ENCODE peak calls at places on chromosomes 6 and 20, in seven cellular contexts. Z is OCI-LY7, D is PC-3, F is GM23248, W is HCT116, M is SK-N-SH, T is hepatocyte. N is an unnamed sample.

GRCh38 chr6:156747715-156748114 is 29.5 kb upstream of the ARID1B start:
- DNase-seq in Z (no peak), D (no peak), F (no peak), W (no peak), M (no peak), T (no peak), N (no peak)

GRCh38 chr20:59777814-59778575 is 155.4 kb downstream of the SYCP2 start:
- DNase-seq in Z (no peak), D (no peak), F (no peak), W (no peak), M (no peak), T (no peak), N (no peak)

GRCh38 chr6:112237644-112238043 is 16.7 kb downstream of the LAMA4 start:
- DNase-seq in Z (no peak), D (peak), F (peak), W (no peak), M (no peak), T (no peak), N (no peak)

GRCh38 chr6:157510329-157511188 is 129.6 kb downstream of the ZDHHC14 start:
- DNase-seq in Z (no peak), D (no peak), F (no peak), W (no peak), M (no peak), T (no peak), N (peak)

GRCh38 chr20:43055181-43055884 is 134.4 kb downstream of the PTPRT start:
- DNase-seq in Z (no peak), D (no peak), F (no peak), W (no peak), M (no peak), T (no peak), N (no peak)

GRCh38 chr20:5364997-5365597 is 48.3 kb upstream of the PROKR2 start:
- DNase-seq in Z (no peak), D (no peak), F (no peak), W (no peak), M (no peak), T (no peak), N (no peak)

GRCh38 chr6:157962601-157963084 is 19.0 kb upstream of the SYNJ2 start:
- DNase-seq in Z (no peak), D (no peak), F (no peak), W (no peak), M (no peak), T (no peak), N (no peak)

GRCh38 chr6:150269857-150270223 is 99.0 kb upstream of the IYD start:
- DNase-seq in Z (no peak), D (peak), F (peak), W (peak), M (no peak), T (peak), N (no peak)

GRCh38 chr6:155782320-155782730 is 326.7 kb upstream of the NOX3 start:
- DNase-seq in Z (no peak), D (peak), F (peak), W (peak), M (no peak), T (peak), N (no peak)

GRCh38 chr6:143804835-143805239 is 38.3 kb upstream of the LTV1 start:
- DNase-seq in Z (no peak), D (no peak), F (no peak), W (no peak), M (no peak), T (no peak), N (no peak)

GRCh38 chr6:89828988-89829590 is 591 bp upstream of the CASP8AP2 start:
- DNase-seq in Z (peak), D (no peak), F (peak), W (no peak), M (no peak), T (no peak), N (peak)

GRCh38 chr6:72219536-72219935 is 333.2 kb downstream of the RIMS1 start:
- DNase-seq in Z (no peak), D (no peak), F (no peak), W (no peak), M (no peak), T (no peak), N (no peak)

GRCh38 chr20:50572922-50573777 is 63.0 kb downstream of the PTPN1 start:
- DNase-seq in Z (no peak), D (no peak), F (peak), W (no peak), M (peak), T (no peak), N (no peak)

GRCh38 chr6:89242574-89243330 is 25.6 kb upstream of the GABRR1 start:
- DNase-seq in Z (peak), D (peak), F (peak), W (peak), M (peak), T (peak), N (peak)

GRCh38 chr20:20018366-20018765 is 1.2 kb downstream of the NAA20 start:
- DNase-seq in Z (no peak), D (peak), F (no peak), W (no peak), M (no peak), T (no peak), N (no peak)

GRCh38 chr20:20012517-20012916 is 4.6 kb upstream of the NAA20 start:
- DNase-seq in Z (no peak), D (no peak), F (no peak), W (no peak), M (no peak), T (no peak), N (no peak)

GRCh38 chr20:20017001-20017851 is at the start of gene NAA20:
- DNase-seq in Z (peak), D (peak), F (peak), W (peak), M (peak), T (peak), N (peak)

GRCh38 chr20:20017852-20018245 is 687 bp downstream of the NAA20 start:
- DNase-seq in Z (peak), D (peak), F (peak), W (no peak), M (no peak), T (no peak), N (no peak)

GRCh38 chr20:20014659-20015058 is 2.5 kb upstream of the NAA20 start:
- DNase-seq in Z (no peak), D (peak), F (no peak), W (no peak), M (no peak), T (no peak), N (peak)
- TF ChIP-seq EZH2phosphoT487 in Z (no peak), D (no peak), F (no peak), W (no peak), M (no peak), T (no peak), N (no peak)

GRCh38 chr20:2245637-2246036 is 50.2 kb upstream of the TGM3 start:
- DNase-seq in Z (no peak), D (no peak), F (no peak), W (no peak), M (no peak), T (no peak), N (no peak)
- TF ChIP-seq EZH2phosphoT487 in Z (no peak), D (no peak), F (no peak), W (no peak), M (no peak), T (no peak), N (no peak)

DNA sequence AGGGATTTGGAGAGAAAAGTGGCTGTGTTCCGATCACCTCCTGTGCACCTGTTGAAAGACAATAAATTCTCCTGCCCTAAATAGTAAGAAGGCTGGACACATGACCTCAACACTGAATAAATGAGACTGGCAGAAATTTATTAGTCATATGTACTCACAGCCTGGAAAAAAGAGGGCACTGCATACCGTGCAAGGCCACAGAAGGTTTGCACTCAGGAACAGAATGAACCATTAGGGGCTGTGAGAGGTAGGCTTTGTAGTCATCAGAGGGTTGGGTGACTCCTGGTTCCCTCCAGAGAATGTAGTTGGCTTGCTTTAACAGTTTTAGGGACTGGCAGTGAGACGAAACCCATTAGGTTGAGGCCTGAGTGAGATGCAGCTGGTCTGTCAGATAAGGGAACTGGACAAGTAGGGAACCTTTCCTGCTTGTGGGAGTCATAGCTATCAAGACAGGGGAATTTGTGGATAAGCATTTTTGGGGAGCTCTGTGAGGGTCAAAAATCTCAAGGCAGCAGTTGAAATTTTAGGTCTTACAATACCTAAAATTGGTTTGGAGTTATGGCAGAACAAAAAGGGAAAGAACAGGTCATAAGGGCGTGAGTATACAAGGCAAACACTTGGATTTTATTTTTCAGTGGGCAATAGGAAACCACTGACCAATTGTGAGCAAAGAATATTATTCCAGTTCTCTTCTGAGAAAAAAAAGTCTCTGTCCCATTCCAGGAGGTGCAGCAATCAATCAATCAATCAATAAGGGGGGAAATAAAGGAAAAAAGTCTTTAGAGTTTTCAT is 67.9 kb upstream of the BTN3A2 start:
- DNase-seq in Z (no peak), D (peak), F (peak), W (no peak), M (no peak), T (peak), N (no peak)
- TF ChIP-seq EZH2phosphoT487 in Z (no peak), D (no peak), F (no peak), W (no peak), M (no peak), T (no peak), N (no peak)

GRCh38 chr6:14827366-14827765 is 418.5 kb upstream of the JARID2 start:
- DNase-seq in Z (no peak), D (no peak), F (no peak), W (no peak), M (no peak), T (no peak), N (no peak)

GRCh38 chr6:14832427-14832826 is 413.4 kb upstream of the JARID2 start:
- DNase-seq in Z (no peak), D (no peak), F (no peak), W (no peak), M (no peak), T (no peak), N (no peak)

GRCh38 chr6:14828146-14828705 is 417.6 kb upstream of the JARID2 start:
- DNase-seq in Z (no peak), D (no peak), F (no peak), W (no peak), M (no peak), T (no peak), N (no peak)

GRCh38 chr6:14831922-14832321 is 413.9 kb upstream of the JARID2 start:
- DNase-seq in Z (no peak), D (no peak), F (no peak), W (no peak), M (no peak), T (no peak), N (no peak)

GRCh38 chr6:14831070-14831469 is 414.8 kb upstream of the JARID2 start:
- DNase-seq in Z (no peak), D (no peak), F (no peak), W (no peak), M (no peak), T (no peak), N (no peak)
- TF ChIP-seq EZH2phosphoT487 in Z (no peak), D (no peak), F (no peak), W (no peak), M (no peak), T (no peak), N (no peak)

GRCh38 chr6:141724731-141725130 is 408.0 kb upstream of the GJE1 start:
- DNase-seq in Z (no peak), D (no peak), F (no peak), W (no peak), M (no peak), T (no peak), N (no peak)

DNA sequence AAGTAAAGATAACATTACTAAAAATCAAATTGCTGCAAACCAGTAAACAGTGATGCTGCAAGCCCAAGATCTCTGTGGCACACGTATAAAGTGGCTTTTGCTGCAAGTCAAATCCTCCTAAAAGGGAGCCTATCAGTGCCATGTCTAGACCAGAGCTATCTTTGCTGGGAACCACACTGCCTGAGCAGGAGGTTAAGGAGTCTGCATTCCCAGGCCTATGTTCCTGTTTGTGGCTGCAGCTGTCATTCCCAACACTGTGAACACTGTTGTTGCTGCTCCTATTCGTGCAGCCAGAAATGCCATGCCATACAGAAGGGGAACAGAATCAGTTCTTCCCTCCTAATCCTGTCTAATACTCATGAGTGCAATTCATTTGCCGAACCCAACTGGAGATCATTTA is 406.6 kb upstream of the GJE1 start:
- DNase-seq in Z (no peak), D (no peak), F (no peak), W (no peak), M (no peak), T (no peak), N (peak)
- TF ChIP-seq EZH2phosphoT487 in Z (no peak), D (no peak), F (no peak), W (no peak), M (no peak), T (no peak), N (no peak)

GRCh38 chr6:139028658-139029469 is at the start of gene ABRACL:
- DNase-seq in Z (peak), D (peak), F (peak), W (peak), M (peak), T (peak), N (peak)

GRCh38 chr6:139029470-139030210 is 1.1 kb downstream of the ABRACL start:
- DNase-seq in Z (peak), D (peak), F (peak), W (no peak), M (no peak), T (peak), N (peak)

GRCh38 chr6:139028242-139028657 is 295 bp upstream of the ABRACL start:
- DNase-seq in Z (no peak), D (no peak), F (peak), W (no peak), M (no peak), T (no peak), N (peak)

GRCh38 chr6:139030211-139030530 is 1.6 kb downstream of the ABRACL start:
- DNase-seq in Z (no peak), D (no peak), F (no peak), W (no peak), M (no peak), T (no peak), N (no peak)

DNA sequence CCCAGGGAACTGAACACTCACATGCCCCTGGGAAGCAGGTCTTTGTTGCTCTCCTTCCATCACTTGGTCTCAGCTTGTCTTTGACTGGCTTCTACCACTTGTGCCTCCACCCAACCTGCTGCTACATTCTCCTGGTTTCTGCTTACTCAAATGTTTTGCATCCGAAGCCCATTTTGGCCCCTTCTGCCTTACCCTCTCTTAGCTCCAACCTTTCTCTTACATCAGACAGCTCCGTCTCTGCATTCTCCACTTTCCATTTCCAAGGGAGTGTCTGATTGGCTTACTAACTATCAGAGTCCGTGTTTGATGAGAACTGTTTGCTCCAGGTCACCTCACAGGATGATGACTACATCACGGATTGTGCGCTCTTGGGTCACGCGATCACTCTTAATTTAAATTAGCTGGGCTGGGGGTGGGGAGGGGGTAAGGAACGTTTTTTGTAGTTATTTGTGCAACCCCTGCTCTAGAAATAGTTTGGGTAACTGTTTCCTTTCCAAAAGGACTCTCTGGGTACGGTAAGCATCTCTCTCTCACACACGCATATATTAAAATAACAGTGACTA is 844 bp upstream of the ABRACL start:
- DNase-seq in Z (no peak), D (no peak), F (peak), W (no peak), M (no peak), T (peak), N (peak)
- TF ChIP-seq EZH2phosphoT487 in Z (no peak), D (no peak), F (no peak), W (no peak), M (no peak), T (no peak), N (no peak)

GRCh38 chr20:38109657-38110524 is 55.2 kb downstream of the TGM2 start:
- DNase-seq in Z (no peak), D (peak), F (peak), W (no peak), M (no peak), T (peak), N (no peak)
- TF ChIP-seq EZH2phosphoT487 in Z (no peak), D (no peak), F (peak), W (no peak), M (no peak), T (no peak), N (no peak)

N was measured in GM23338.